ENCODE peak calls at places on chromosomes 4 and X, in seven cellular contexts. P, E, O, K, R, W and G are unnamed samples.

GRCh38 chr4:6730603-6731300 is 14.8 kb downstream of the BLOC1S4 start:
- DNase-seq in P (no peak), E (no peak), O (no peak), K (no peak), R (no peak), W (no peak), G (no peak)

GRCh38 chr4:53592128-53592527 is 842 bp upstream of the LNX1 start:
- DNase-seq in P (no peak), E (no peak), O (no peak), K (no peak), R (no peak), W (peak), G (no peak)

GRCh38 chr4:86220137-86220536 is 139.7 kb downstream of the MAPK10 start:
- DNase-seq in P (no peak), E (no peak), O (no peak), K (no peak), R (no peak), W (no peak), G (no peak)

GRCh38 chrX:119981286-119982070 is 37.9 kb upstream of the NKAP start:
- DNase-seq in P (no peak), E (no peak), O (no peak), K (peak), R (no peak), W (peak), G (peak)

GRCh38 chr4:26573389-26573794 is 10.5 kb upstream of the TBC1D19 start:
- DNase-seq in P (no peak), E (no peak), O (no peak), K (no peak), R (no peak), W (no peak), G (no peak)

GRCh38 chr4:101183658-101184373 is 163.5 kb downstream of the PPP3CA start:
- DNase-seq in P (no peak), E (no peak), O (no peak), K (peak), R (no peak), W (no peak), G (no peak)

GRCh38 chrX:18424482-18425198 is 768 bp upstream of the CDKL5 start:
- DNase-seq in P (no peak), E (no peak), O (no peak), K (peak), R (no peak), W (no peak), G (no peak)

GRCh38 chr4:110046588-110047049 is 133.9 kb downstream of the EGF start:
- DNase-seq in P (no peak), E (no peak), O (no peak), K (no peak), R (no peak), W (no peak), G (no peak)

GRCh38 chr4:8035371-8035780 is 95.7 kb upstream of the AFAP1 start:
- DNase-seq in P (no peak), E (no peak), O (no peak), K (peak), R (no peak), W (no peak), G (no peak)

GRCh38 chr4:56653461-56654237 is 27.4 kb downstream of the HOPX start:
- DNase-seq in P (no peak), E (no peak), O (no peak), K (no peak), R (no peak), W (no peak), G (no peak)

GRCh38 chr4:46506876-46507275 is 116.9 kb upstream of the GABRA2 start:
- DNase-seq in P (no peak), E (no peak), O (no peak), K (no peak), R (no peak), W (no peak), G (no peak)

GRCh38 chr4:181202249-181202648 is 1041.0 kb upstream of the TENM3 start:
- DNase-seq in P (no peak), E (no peak), O (no peak), K (no peak), R (no peak), W (no peak), G (no peak)

GRCh38 chr4:20301161-20301560 is 49.5 kb downstream of the SLIT2 start:
- DNase-seq in P (no peak), E (no peak), O (no peak), K (no peak), R (no peak), W (no peak), G (no peak)

GRCh38 chr4:20311863-20312262 is 60.2 kb downstream of the SLIT2 start:
- DNase-seq in P (no peak), E (no peak), O (no peak), K (no peak), R (no peak), W (no peak), G (no peak)

DNA sequence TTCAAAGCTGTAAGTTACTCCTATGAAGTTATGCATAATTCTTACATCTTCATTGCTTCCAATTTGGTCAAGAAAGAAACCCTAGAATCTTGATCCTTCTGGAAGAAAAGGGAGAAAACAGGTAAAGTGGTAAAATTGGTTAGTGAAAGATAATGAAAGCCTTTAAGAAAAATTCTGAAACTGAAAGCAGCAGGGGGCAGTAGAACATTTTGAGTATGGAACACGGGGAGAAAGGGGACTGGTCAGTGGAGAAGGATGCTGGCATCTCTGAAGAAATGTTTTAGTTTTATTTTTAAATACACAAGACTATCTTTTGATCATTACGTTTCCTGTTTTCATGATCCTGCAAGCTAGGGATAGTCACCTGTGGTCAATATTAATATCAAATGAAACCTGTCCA is 54.3 kb downstream of the SLIT2 start:
- DNase-seq in P (no peak), E (no peak), O (no peak), K (no peak), R (no peak), W (no peak), G (no peak)
- TF ChIP-seq CTCF in P (no peak), E (peak), O (no peak), K (peak), R (no peak), W (no peak), G (peak)

GRCh38 chr4:113756005-113756410 is 5.5 kb downstream of the CAMK2D start:
- DNase-seq in P (no peak), E (no peak), O (no peak), K (peak), R (no peak), W (no peak), G (no peak)

GRCh38 chr4:113758361-113758760 is 3.2 kb downstream of the CAMK2D start:
- DNase-seq in P (no peak), E (no peak), O (no peak), K (no peak), R (no peak), W (no peak), G (peak)

GRCh38 chr4:113760094-113760851 is 1.3 kb downstream of the CAMK2D start:
- DNase-seq in P (peak), E (no peak), O (peak), K (peak), R (peak), W (peak), G (no peak)

GRCh38 chr4:113759696-113760093 is 1.8 kb downstream of the CAMK2D start:
- DNase-seq in P (no peak), E (no peak), O (no peak), K (no peak), R (no peak), W (no peak), G (no peak)

GRCh38 chr4:113757486-113757885 is 4.1 kb downstream of the CAMK2D start:
- DNase-seq in P (no peak), E (no peak), O (no peak), K (no peak), R (no peak), W (no peak), G (no peak)
- H3K4me3 ChIP-seq in P (no peak), E (peak), O (no peak), K (no peak), R (no peak), W (peak), G (no peak)

DNA sequence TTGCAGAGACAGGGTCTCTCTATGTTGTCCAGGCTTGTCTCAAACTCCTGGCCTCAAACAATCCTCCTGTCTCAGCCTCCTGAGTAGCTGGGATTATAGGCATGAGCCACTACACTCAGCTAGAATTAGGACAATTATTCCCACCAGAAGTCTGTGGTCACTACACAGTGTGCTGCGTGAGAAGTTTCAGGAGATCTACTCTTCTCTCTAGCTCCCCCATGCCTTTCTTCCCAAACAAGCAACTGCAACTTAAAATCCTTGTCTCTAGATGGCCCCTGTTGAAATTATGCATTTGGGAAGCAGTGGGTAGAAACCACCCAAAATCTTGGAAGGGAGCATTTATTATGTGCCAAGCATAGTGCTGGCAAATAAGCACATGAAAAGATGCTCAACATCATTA is 21.1 kb upstream of the MAP7D3 start:
- DNase-seq in P (no peak), E (no peak), O (no peak), K (no peak), R (no peak), W (no peak), G (no peak)
- TF ChIP-seq CTCF in P (no peak), E (no peak), O (no peak), K (peak), R (no peak), W (peak), G (no peak)

GRCh38 chrX:85375333-85375738 is 4.1 kb downstream of the POF1B start:
- DNase-seq in P (no peak), E (no peak), O (no peak), K (no peak), R (no peak), W (no peak), G (no peak)

GRCh38 chrX:85381602-85382001 is 2.1 kb upstream of the POF1B start:
- DNase-seq in P (no peak), E (no peak), O (no peak), K (no peak), R (no peak), W (no peak), G (no peak)

DNA sequence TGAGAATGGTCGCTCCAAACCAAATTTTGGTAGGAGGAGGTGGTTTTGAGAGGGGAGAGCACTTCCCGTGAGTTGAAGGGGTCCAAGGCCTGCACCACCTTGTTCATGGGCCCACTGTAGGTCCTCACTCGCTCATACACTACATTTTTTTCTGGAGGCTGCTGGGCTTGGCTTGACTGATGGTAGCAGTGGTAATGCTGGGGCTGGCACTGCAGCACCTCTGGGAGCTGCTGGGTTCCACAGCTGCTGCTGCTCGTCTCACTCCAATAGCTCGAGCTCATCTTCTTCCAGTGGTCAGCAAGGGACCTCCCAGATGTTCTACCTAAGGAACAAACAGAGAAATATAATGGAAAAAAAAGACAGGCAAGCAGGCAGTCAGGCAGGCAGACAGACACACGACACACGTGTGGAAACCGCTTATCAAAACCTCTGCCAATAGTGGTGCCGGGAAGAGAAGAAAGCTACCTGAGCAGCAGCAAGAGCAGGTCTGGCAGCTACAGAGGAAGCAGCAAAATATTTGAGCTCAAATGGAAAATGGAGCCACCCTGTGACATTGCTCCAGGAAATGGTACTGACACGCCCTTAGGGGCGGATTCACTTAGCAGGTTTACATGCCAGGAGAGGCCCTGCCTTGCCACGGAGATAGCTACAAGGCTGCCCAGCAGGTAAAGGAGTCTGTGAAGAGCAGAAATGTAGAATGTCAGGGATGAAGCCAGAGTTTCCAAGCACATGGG is at the start of gene POF1B:
- DNase-seq in P (peak), E (no peak), O (peak), K (no peak), R (no peak), W (peak), G (peak)
- H3K4me3 ChIP-seq in P (no peak), E (no peak), O (peak), K (no peak), R (no peak), W (no peak), G (peak)

GRCh38 chr4:169271692-169272007 is 894 bp upstream of the SH3RF1 start:
- DNase-seq in P (peak), E (no peak), O (no peak), K (no peak), R (no peak), W (no peak), G (no peak)

GRCh38 chr4:169270156-169270809 is 473 bp downstream of the SH3RF1 start:
- DNase-seq in P (peak), E (no peak), O (peak), K (no peak), R (peak), W (peak), G (no peak)

GRCh38 chr4:169268951-169269781 is 1.6 kb downstream of the SH3RF1 start:
- DNase-seq in P (no peak), E (no peak), O (no peak), K (peak), R (no peak), W (peak), G (no peak)

GRCh38 chr4:169272265-169272886 is 1.6 kb upstream of the SH3RF1 start:
- DNase-seq in P (no peak), E (no peak), O (no peak), K (peak), R (no peak), W (no peak), G (no peak)

DNA sequence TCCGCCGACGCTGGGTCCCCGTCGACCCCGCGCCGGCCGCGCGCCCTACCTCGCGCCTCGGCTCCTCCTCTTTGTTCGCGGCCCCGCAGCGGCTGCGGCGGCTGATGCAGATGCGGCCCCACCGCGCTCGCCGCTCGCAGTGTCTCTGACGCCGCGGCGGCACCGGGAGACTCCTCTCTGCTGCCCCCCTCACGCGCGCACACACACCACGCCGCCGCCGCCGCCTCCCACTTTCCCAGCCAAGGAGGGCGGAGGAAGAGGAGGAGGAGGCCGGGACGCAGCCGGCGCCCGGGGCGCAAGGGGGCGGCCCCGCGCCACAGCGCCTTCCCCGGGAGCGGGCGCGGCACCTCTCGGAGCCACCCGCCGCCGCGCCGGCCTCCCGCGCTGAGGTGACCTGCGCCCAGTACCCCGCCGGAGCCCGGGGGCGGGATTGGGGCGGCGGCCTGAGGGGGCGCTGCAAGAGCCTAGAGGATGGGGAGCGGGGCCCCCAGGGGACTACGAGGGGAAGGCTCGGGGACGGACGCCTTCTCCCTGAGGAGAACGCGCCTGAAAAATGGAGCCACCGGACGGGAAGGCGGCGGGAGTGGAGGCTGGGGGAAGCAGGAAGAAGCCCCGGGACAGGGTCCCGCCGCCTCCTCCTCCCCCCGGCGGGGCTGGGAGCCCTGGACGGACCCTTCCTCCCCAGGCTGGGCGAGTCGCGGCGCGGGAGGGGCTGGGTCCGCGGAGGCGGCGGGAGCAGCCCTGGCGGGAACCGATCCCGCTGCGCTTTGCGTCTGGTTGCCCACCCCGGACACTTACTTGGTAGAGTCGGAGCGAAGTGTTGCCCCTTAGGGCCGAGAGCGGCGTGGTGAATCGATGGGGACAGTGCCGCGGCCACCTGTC is at the start of gene SH3RF1:
- DNase-seq in P (peak), E (peak), O (peak), K (peak), R (peak), W (peak), G (no peak)
- TF ChIP-seq CTCF in P (peak), E (no peak), O (no peak), K (peak), R (peak), W (peak), G (peak)

DNA sequence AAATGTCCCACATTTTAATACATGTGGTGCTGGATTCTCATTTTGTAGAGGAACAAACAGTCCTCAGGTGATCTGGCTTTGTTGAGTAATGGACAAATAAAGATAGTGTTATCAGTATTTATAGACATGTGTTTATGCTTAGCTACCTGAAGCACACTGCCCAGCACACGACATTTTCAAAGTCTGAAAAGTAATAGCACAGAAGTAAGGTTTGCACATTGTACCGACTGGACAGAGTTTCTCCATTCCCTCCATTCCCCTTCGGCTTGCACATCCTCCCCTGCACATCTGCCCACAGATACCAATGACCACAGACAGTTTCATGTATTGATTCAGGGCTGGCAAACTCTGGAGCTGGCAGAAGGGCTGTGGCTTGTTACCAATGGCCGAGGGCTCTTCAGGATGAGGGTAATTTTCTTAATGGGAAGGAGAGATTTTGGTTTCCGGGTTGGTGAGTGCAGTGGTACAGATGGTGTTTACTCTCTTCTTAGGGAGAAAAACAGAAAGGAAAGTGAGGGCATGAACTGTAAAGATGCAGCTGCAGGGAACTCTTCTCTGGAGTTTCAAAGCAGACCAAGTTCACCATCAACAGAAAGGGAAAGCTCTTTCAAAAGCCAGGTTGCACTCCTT is 2.3 kb downstream of the GRPR start:
- DNase-seq in P (no peak), E (no peak), O (no peak), K (no peak), R (no peak), W (no peak), G (no peak)
- H3K4me3 ChIP-seq in P (no peak), E (no peak), O (peak), K (no peak), R (no peak), W (peak), G (peak)

DNA sequence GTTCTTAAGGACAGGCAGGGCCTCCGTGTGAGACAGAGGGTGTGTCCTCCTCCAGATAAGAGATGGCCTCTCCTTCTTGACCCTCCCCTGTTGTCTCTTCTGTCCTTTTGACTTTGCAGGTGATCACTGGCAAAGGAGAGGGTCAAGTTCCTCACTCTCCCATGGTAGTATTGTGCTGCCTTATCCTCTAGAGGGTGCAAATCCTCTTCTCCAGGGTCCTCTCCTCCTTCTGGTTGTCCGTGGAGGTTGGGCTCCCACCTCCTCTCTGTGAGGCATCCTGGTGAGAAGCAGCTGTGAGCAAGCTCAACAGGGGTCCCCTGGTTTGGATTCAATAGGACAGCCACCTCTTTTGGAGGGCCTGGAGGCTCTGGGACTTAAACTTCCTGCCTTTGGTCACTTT is 44.8 kb downstream of the ZNF182 start:
- DNase-seq in P (no peak), E (no peak), O (no peak), K (peak), R (no peak), W (peak), G (no peak)
- TF ChIP-seq CTCF in P (no peak), E (no peak), O (no peak), K (peak), R (no peak), W (peak), G (no peak)

GRCh38 chr4:168362025-168362401 is 43.5 kb upstream of the DDX60 start:
- DNase-seq in P (no peak), E (no peak), O (no peak), K (no peak), R (no peak), W (no peak), G (no peak)

GRCh38 chr4:168361365-168362024 is 42.9 kb upstream of the DDX60 start:
- DNase-seq in P (no peak), E (no peak), O (no peak), K (no peak), R (no peak), W (no peak), G (no peak)

DNA sequence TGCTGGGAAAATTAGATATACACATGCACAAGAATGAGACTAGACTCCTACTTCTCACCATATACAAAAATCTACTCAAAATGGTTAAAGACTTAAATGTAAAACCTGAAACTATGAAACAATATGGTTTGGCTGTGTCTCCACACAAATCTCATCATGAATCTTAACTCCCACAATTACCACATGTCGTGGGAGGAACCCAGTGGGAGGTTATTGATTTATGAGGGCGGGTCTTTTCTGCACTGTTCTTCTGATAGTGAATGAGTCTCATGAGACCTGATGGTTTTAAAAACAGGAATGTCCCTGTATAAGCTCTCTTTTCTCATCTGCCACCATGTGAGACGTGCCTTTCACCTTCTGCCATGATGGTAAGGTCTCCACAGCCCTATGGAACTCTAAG is 48.5 kb upstream of the DDX60 start:
- DNase-seq in P (no peak), E (no peak), O (no peak), K (no peak), R (no peak), W (no peak), G (no peak)
- H3K4me3 ChIP-seq in P (no peak), E (no peak), O (no peak), K (no peak), R (no peak), W (no peak), G (no peak)